ENCODE peak calls at places on chromosomes 3 and 15, in eight cellular contexts. Y, Z, J, B, U, O, P and G are unnamed samples.

GRCh38 chr3:57382933-57383332 is 90.4 kb upstream of the ASB14 start:
- DNase-seq in Y (no peak), Z (no peak), J (peak), B (peak), U (no peak), O (peak), P (no peak), G (no peak)

GRCh38 chr3:9915252-9916141 is 1.4 kb upstream of the IL17RC start:
- DNase-seq in Y (peak), Z (no peak), J (peak), B (peak), U (no peak), O (peak), P (no peak), G (peak)

GRCh38 chr3:14378415-14378814 is 24.0 kb upstream of the SLC6A6 start:
- DNase-seq in Y (no peak), Z (no peak), J (peak), B (peak), U (no peak), O (peak), P (no peak), G (no peak)

GRCh38 chr3:69370945-69371301 is 15.0 kb downstream of the FRMD4B start:
- DNase-seq in Y (no peak), Z (no peak), J (peak), B (peak), U (peak), O (peak), P (no peak), G (no peak)

GRCh38 chr3:87036671-87037070 is 45.7 kb upstream of the VGLL3 start:
- DNase-seq in Y (no peak), Z (no peak), J (no peak), B (no peak), U (no peak), O (no peak), P (no peak), G (no peak)

GRCh38 chr3:10602769-10603768 is 97.7 kb upstream of the ATP2B2 start:
- DNase-seq in Y (peak), Z (no peak), J (no peak), B (no peak), U (no peak), O (no peak), P (no peak), G (peak)

GRCh38 chr3:184275302-184275701 is 520 bp upstream of the ECE2 start:
- DNase-seq in Y (no peak), Z (no peak), J (no peak), B (no peak), U (no peak), O (no peak), P (no peak), G (no peak)

GRCh38 chr3:169813757-169814517 is 1.2 kb upstream of the LRRC34 start:
- DNase-seq in Y (peak), Z (no peak), J (peak), B (no peak), U (no peak), O (peak), P (no peak), G (peak)

GRCh38 chr3:141421639-141422319 is 53.5 kb downstream of the ZBTB38 start:
- DNase-seq in Y (no peak), Z (no peak), J (peak), B (peak), U (no peak), O (peak), P (peak), G (no peak)

GRCh38 chr3:61908344-61908743 is 347.0 kb downstream of the PTPRG start:
- DNase-seq in Y (no peak), Z (peak), J (peak), B (no peak), U (peak), O (peak), P (peak), G (no peak)

GRCh38 chr3:160226026-160226739 is 961 bp downstream of the C3orf80 start:
- DNase-seq in Y (no peak), Z (no peak), J (peak), B (no peak), U (no peak), O (no peak), P (no peak), G (peak)

GRCh38 chr3:170499562-170500156 is 81.0 kb downstream of the CLDN11 start:
- DNase-seq in Y (peak), Z (peak), J (peak), B (peak), U (peak), O (peak), P (no peak), G (peak)

GRCh38 chr15:57041416-57041815 is 123.0 kb downstream of the TCF12 start:
- DNase-seq in Y (no peak), Z (no peak), J (no peak), B (no peak), U (no peak), O (no peak), P (no peak), G (no peak)

GRCh38 chr15:43118829-43119228 is 13.0 kb upstream of the UBR1 start:
- DNase-seq in Y (peak), Z (no peak), J (no peak), B (no peak), U (no peak), O (no peak), P (no peak), G (peak)

GRCh38 chr15:57401546-57401945 is 25.2 kb downstream of the CGNL1 start:
- DNase-seq in Y (no peak), Z (no peak), J (no peak), B (peak), U (no peak), O (no peak), P (no peak), G (no peak)

GRCh38 chr3:30347679-30348216 is 258.7 kb upstream of the TGFBR2 start:
- DNase-seq in Y (no peak), Z (no peak), J (peak), B (peak), U (peak), O (peak), P (peak), G (peak)

GRCh38 chr3:51681453-51681852 is 10.4 kb downstream of the TEX264 start:
- DNase-seq in Y (peak), Z (no peak), J (peak), B (peak), U (peak), O (peak), P (no peak), G (peak)

GRCh38 chr15:45183001-45183400 is 4.8 kb downstream of the SHF start:
- DNase-seq in Y (no peak), Z (no peak), J (no peak), B (no peak), U (no peak), O (no peak), P (no peak), G (no peak)

GRCh38 chr3:186683996-186684395 is 18.2 kb downstream of the HRG start:
- DNase-seq in Y (no peak), Z (no peak), J (no peak), B (no peak), U (no peak), O (no peak), P (no peak), G (no peak)

GRCh38 chr3:16828815-16829214 is 55.9 kb upstream of the PLCL2 start:
- DNase-seq in Y (peak), Z (no peak), J (peak), B (peak), U (peak), O (peak), P (no peak), G (peak)

GRCh38 chr15:48459571-48460461 is 128.6 kb downstream of the DUT start:
- DNase-seq in Y (no peak), Z (peak), J (peak), B (peak), U (no peak), O (peak), P (peak), G (no peak)

GRCh38 chr3:59480486-59480995 is 430.7 kb upstream of the CFAP20DC start:
- DNase-seq in Y (no peak), Z (peak), J (peak), B (peak), U (peak), O (peak), P (peak), G (peak)

GRCh38 chr3:172690936-172691335 is 19.9 kb downstream of the NCEH1 start:
- DNase-seq in Y (no peak), Z (no peak), J (no peak), B (no peak), U (no peak), O (no peak), P (no peak), G (no peak)

GRCh38 chr15:81336568-81336967 is 12.6 kb upstream of the STARD5 start:
- DNase-seq in Y (peak), Z (no peak), J (peak), B (peak), U (peak), O (peak), P (no peak), G (peak)

GRCh38 chr15:75454471-75455418 is 3.3 kb upstream of the SIN3A start:
- DNase-seq in Y (peak), Z (no peak), J (no peak), B (peak), U (peak), O (no peak), P (no peak), G (peak)

GRCh38 chr3:72490688-72491430 is 357.4 kb downstream of the SHQ1 start:
- DNase-seq in Y (no peak), Z (no peak), J (no peak), B (no peak), U (peak), O (no peak), P (no peak), G (peak)

GRCh38 chr3:128473180-128473519 is 6.5 kb upstream of the DNAJB8 start:
- DNase-seq in Y (no peak), Z (no peak), J (no peak), B (no peak), U (no peak), O (no peak), P (no peak), G (no peak)

GRCh38 chr15:60444289-60444912 is 34.5 kb downstream of the ICE2 start:
- DNase-seq in Y (no peak), Z (no peak), J (peak), B (peak), U (peak), O (peak), P (no peak), G (no peak)

GRCh38 chr3:184567924-184568590 is 6.5 kb downstream of the EPHB3 start:
- DNase-seq in Y (no peak), Z (no peak), J (peak), B (no peak), U (peak), O (no peak), P (no peak), G (no peak)

GRCh38 chr15:90286678-90287077 is 21.2 kb downstream of the NGRN start:
- DNase-seq in Y (peak), Z (no peak), J (peak), B (peak), U (no peak), O (peak), P (no peak), G (peak)

GRCh38 chr3:190608850-190609589 is 95.1 kb downstream of the IL1RAP start:
- DNase-seq in Y (no peak), Z (peak), J (no peak), B (no peak), U (no peak), O (no peak), P (no peak), G (no peak)

GRCh38 chr3:169505577-169506155 is 157.8 kb downstream of the MECOM start:
- DNase-seq in Y (no peak), Z (no peak), J (no peak), B (no peak), U (no peak), O (no peak), P (no peak), G (no peak)

GRCh38 chr3:63047068-63047467 is 171.9 kb upstream of the CADPS start:
- DNase-seq in Y (no peak), Z (no peak), J (no peak), B (no peak), U (no peak), O (no peak), P (no peak), G (no peak)

GRCh38 chr3:63048927-63049326 is 173.7 kb upstream of the CADPS start:
- DNase-seq in Y (no peak), Z (no peak), J (no peak), B (no peak), U (no peak), O (no peak), P (no peak), G (no peak)

GRCh38 chr3:63048365-63048764 is 173.1 kb upstream of the CADPS start:
- DNase-seq in Y (no peak), Z (no peak), J (peak), B (peak), U (no peak), O (no peak), P (no peak), G (no peak)

GRCh38 chr3:63050548-63050947 is 175.3 kb upstream of the CADPS start:
- DNase-seq in Y (no peak), Z (no peak), J (peak), B (no peak), U (no peak), O (peak), P (no peak), G (no peak)

GRCh38 chr3:63051920-63052319 is 176.7 kb upstream of the CADPS start:
- DNase-seq in Y (no peak), Z (no peak), J (peak), B (peak), U (no peak), O (peak), P (no peak), G (no peak)
- H3K4me3 ChIP-seq in Y (no peak), Z (no peak), J (no peak), B (no peak), U (no peak), O (no peak), P (no peak), G (no peak)

GRCh38 chr3:136728918-136729317 is 23.3 kb downstream of the STAG1 start:
- DNase-seq in Y (no peak), Z (no peak), J (peak), B (peak), U (peak), O (peak), P (peak), G (no peak)

GRCh38 chr3:136730595-136731273 is 21.4 kb downstream of the STAG1 start:
- DNase-seq in Y (no peak), Z (no peak), J (no peak), B (no peak), U (no peak), O (no peak), P (no peak), G (peak)

GRCh38 chr3:136731274-136731884 is 20.8 kb downstream of the STAG1 start:
- DNase-seq in Y (no peak), Z (no peak), J (no peak), B (peak), U (peak), O (no peak), P (no peak), G (no peak)

GRCh38 chr3:136725468-136725867 is 26.7 kb downstream of the STAG1 start:
- DNase-seq in Y (no peak), Z (no peak), J (no peak), B (no peak), U (no peak), O (no peak), P (no peak), G (no peak)

GRCh38 chr3:136728434-136728833 is 23.7 kb downstream of the STAG1 start:
- DNase-seq in Y (no peak), Z (no peak), J (no peak), B (no peak), U (no peak), O (no peak), P (no peak), G (no peak)
- H3K4me3 ChIP-seq in Y (no peak), Z (no peak), J (peak), B (no peak), U (peak), O (peak), P (no peak), G (no peak)

DNA sequence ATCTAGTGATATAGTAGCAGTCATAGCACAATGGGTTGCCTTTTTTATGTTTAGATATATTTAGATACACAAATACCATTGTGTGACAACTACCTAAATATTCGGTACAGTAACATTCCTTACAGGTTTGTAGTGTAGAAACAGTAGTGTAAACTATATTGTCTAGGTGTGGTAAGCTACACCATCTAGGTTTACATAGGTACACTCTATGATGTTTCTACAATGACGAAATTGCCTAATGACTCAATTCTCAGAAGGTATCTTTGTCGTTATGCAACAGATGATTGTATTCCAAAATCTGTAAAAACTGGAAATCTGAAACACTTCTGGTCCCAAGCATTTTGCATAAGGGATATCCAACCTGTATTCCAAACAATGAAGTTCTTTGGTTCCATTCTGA is 24.3 kb downstream of the PLOD2 start:
- DNase-seq in Y (no peak), Z (no peak), J (no peak), B (peak), U (peak), O (no peak), P (no peak), G (no peak)
- H3K4me3 ChIP-seq in Y (no peak), Z (no peak), J (no peak), B (no peak), U (no peak), O (no peak), P (no peak), G (no peak)

GRCh38 chr15:41893422-41894250 is at the start of gene SPTBN5:
- DNase-seq in Y (no peak), Z (no peak), J (no peak), B (peak), U (peak), O (no peak), P (no peak), G (no peak)

GRCh38 chr15:41895491-41895890 is 1.6 kb upstream of the SPTBN5 start:
- DNase-seq in Y (no peak), Z (no peak), J (no peak), B (no peak), U (no peak), O (no peak), P (no peak), G (no peak)

GRCh38 chr15:41894791-41895463 is 1.1 kb upstream of the SPTBN5 start:
- DNase-seq in Y (no peak), Z (no peak), J (peak), B (peak), U (peak), O (peak), P (peak), G (peak)

GRCh38 chr15:41892621-41893421 is 1.0 kb downstream of the SPTBN5 start:
- DNase-seq in Y (no peak), Z (no peak), J (no peak), B (no peak), U (peak), O (no peak), P (no peak), G (no peak)

DNA sequence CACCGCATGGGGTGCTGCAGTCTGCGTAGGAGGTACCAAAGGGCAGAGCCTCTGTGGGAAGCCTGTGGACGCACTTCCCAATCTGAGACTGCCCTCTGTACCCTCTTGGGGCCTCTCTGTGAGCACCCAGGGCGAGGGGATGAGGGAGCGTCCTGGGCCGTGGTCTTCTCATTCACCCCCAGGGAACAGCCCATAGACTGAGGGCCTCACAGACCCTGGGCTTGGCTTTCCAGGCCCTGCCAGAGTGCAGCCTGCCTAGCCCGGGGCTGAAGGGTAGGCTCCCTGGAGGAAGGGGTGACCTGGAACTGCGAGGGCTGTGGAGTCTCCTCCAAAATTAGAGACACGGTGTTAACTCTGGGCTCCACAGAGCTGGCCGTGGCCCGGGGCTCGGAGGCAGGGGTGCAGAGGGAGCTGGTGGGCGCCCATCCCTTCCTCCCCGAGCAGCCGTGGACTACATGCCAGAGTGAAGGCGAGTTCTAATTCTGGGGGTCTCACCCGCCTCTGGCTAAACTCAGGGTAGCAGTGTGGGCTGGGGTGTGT is 468 bp upstream of the SPTBN5 start:
- DNase-seq in Y (no peak), Z (no peak), J (no peak), B (no peak), U (no peak), O (no peak), P (no peak), G (no peak)
- H3K4me3 ChIP-seq in Y (no peak), Z (no peak), J (peak), B (peak), U (no peak), O (peak), P (no peak), G (peak)